ENCODE peak calls at places on chromosomes 5 and 9, in six cellular contexts. Z is head of caudate nucleus; O is activated CD4-positive, alpha-beta memory T cell treated with anti-CD3 and anti-CD28 coated beads, Interleukin-2, amount 10 ng/mL, durations not matched to agents 7 days and 5 days; E is NCI-H774; M is IMR-90; H is cardiac fibroblast. U is an unnamed sample.

GRCh38 chr9:23611874-23612273 is 214.2 kb downstream of the ELAVL2 start:
- DNase-seq in Z (no peak), O (no peak), E (no peak), M (no peak), H (no peak), U (no peak)

GRCh38 chr5:109938453-109938852 is 248.7 kb downstream of the MAN2A1 start:
- DNase-seq in Z (no peak), O (no peak), E (no peak), M (no peak), H (no peak), U (no peak)

GRCh38 chr9:120715331-120715924 is 1.2 kb upstream of the MEGF9 start:
- DNase-seq in Z (no peak), O (no peak), E (no peak), M (peak), H (peak), U (peak)

GRCh38 chr5:15489571-15490235 is 10.3 kb upstream of the FBXL7 start:
- DNase-seq in Z (no peak), O (no peak), E (no peak), M (no peak), H (no peak), U (no peak)

GRCh38 chr5:135584918-135585317 is 6.1 kb upstream of the CXCL14 start:
- DNase-seq in Z (no peak), O (no peak), E (no peak), M (no peak), H (no peak), U (no peak)

GRCh38 chr5:141957367-141957993 is 522 bp downstream of the PCDH12 start:
- DNase-seq in Z (no peak), O (no peak), E (no peak), M (no peak), H (no peak), U (peak)

GRCh38 chr5:120657083-120657482 is 193.0 kb downstream of the PRR16 start:
- DNase-seq in Z (no peak), O (no peak), E (no peak), M (no peak), H (no peak), U (peak)

GRCh38 chr9:88691811-88692210 is 156.8 kb downstream of the NXNL2 start:
- DNase-seq in Z (no peak), O (no peak), E (no peak), M (peak), H (peak), U (no peak)

GRCh38 chr5:159928122-159928960 is 12.1 kb downstream of the ADRA1B start:
- DNase-seq in Z (no peak), O (no peak), E (no peak), M (peak), H (peak), U (no peak)

GRCh38 chr5:138647261-138647788 is 72.1 kb upstream of the HSPA9 start:
- DNase-seq in Z (no peak), O (no peak), E (no peak), M (peak), H (peak), U (no peak)

GRCh38 chr5:11619339-11620028 is 284.8 kb downstream of the CTNND2 start:
- DNase-seq in Z (no peak), O (no peak), E (no peak), M (no peak), H (no peak), U (no peak)

GRCh38 chr9:133796562-133796961 is 58.4 kb upstream of the SARDH start:
- DNase-seq in Z (no peak), O (no peak), E (no peak), M (no peak), H (no peak), U (no peak)

GRCh38 chr5:180491496-180491895 is 2.7 kb upstream of the CNOT6 start:
- DNase-seq in Z (no peak), O (no peak), E (no peak), M (no peak), H (no peak), U (peak)

GRCh38 chr5:19564036-19564435 is 424.0 kb downstream of the CDH18 start:
- DNase-seq in Z (no peak), O (no peak), E (no peak), M (no peak), H (no peak), U (no peak)